ENCODE peak calls at places on chromosomes 12 and 14, in nine cellular contexts. P is GM23338; V is adrenal gland; N is CD4-positive, alpha-beta memory T cell; J is mucosa of descending colon; S is stomach; C is Panc1; D is uterus; H is mesendoderm. Q is an unnamed sample.
A peak's percentile ranks its signal among the peaks of the same experiment; 100 is the strongest.

GRCh38 chr12:127054531-127054930 is 1212.4 kb upstream of the TMEM132C start:
- DNase-seq in P (no peak), V (no peak), N (no peak), J (no peak), S (no peak), C (no peak), D (no peak), H (no peak), Q (no peak)

GRCh38 chr12:12265571-12266388 is 1.1 kb downstream of the LRP6 start:
- DNase-seq in P (no peak), V (no peak), N (no peak), J (no peak), S (no peak), C (no peak), D (no peak), H (peak; percentile 56), Q (no peak)

GRCh38 chr14:58947816-58948440 is 240.5 kb upstream of the DAAM1 start:
- DNase-seq in P (peak; percentile 68), V (no peak), N (no peak), J (no peak), S (no peak), C (no peak), D (no peak), H (peak; percentile 72), Q (no peak)

GRCh38 chr14:76053576-76054369 is 68.2 kb downstream of the IFT43 start:
- DNase-seq in P (no peak), V (no peak), N (no peak), J (no peak), S (no peak), C (no peak), D (no peak), H (no peak), Q (no peak)

GRCh38 chr12:180445-180844 is 33.5 kb downstream of the SLC6A12 start:
- DNase-seq in P (no peak), V (no peak), N (no peak), J (peak; percentile 60), S (peak; percentile 34), C (no peak), D (no peak), H (no peak), Q (no peak)

GRCh38 chr12:104752883-104753282 is 205.2 kb downstream of the SLC41A2 start:
- DNase-seq in P (no peak), V (no peak), N (no peak), J (no peak), S (no peak), C (no peak), D (no peak), H (no peak), Q (no peak)

GRCh38 chr12:622420-622819 is 40.8 kb downstream of the NINJ2 start:
- DNase-seq in P (no peak), V (no peak), N (peak; percentile 53), J (no peak), S (no peak), C (no peak), D (no peak), H (no peak), Q (no peak)

GRCh38 chr12:118238888-118239287 is 103.0 kb downstream of the PEBP1 start:
- DNase-seq in P (no peak), V (no peak), N (no peak), J (no peak), S (no peak), C (no peak), D (no peak), H (no peak), Q (no peak)

GRCh38 chr12:57888407-57889157 is 42.1 kb upstream of the CTDSP2 start:
- DNase-seq in P (peak; percentile 76), V (no peak), N (peak; percentile 55), J (peak; percentile 70), S (peak; percentile 61), C (no peak), D (peak; percentile 67), H (peak; percentile 75), Q (no peak)

GRCh38 chr12:111425655-111426054 is 19.9 kb downstream of the SH2B3 start:
- DNase-seq in P (no peak), V (no peak), N (no peak), J (no peak), S (no peak), C (no peak), D (no peak), H (no peak), Q (no peak)

GRCh38 chr12:124727244-124727673 is 136.4 kb downstream of the SCARB1 start:
- DNase-seq in P (no peak), V (peak; percentile 88), N (no peak), J (peak; percentile 82), S (peak; percentile 43), C (no peak), D (peak; percentile 73), H (no peak), Q (peak; percentile 30)

GRCh38 chr12:32644455-32644854 is 34.6 kb upstream of the DNM1L start:
- DNase-seq in P (no peak), V (no peak), N (no peak), J (no peak), S (no peak), C (no peak), D (no peak), H (no peak), Q (no peak)

GRCh38 chr14:79783061-79783460 is 428.2 kb downstream of the DIO2 start:
- DNase-seq in P (no peak), V (no peak), N (no peak), J (no peak), S (no peak), C (no peak), D (no peak), H (peak; percentile 9), Q (no peak)

GRCh38 chr14:75522224-75522764 is at the start of gene BATF:
- DNase-seq in P (no peak), V (no peak), N (peak; percentile 90), J (peak; percentile 69), S (peak; percentile 58), C (no peak), D (no peak), H (no peak), Q (no peak)

GRCh38 chr14:61435563-61436337 is 114.4 kb downstream of the PRKCH start:
- DNase-seq in P (no peak), V (no peak), N (peak; percentile 16), J (no peak), S (no peak), C (no peak), D (no peak), H (no peak), Q (no peak)
- H3K4me1 ChIP-seq in P (peaks cover 23% of the 10 kb centered on the region), V (no peaks in the 10 kb centered on the region), N (peaks cover 97% of the 10 kb centered on the region), J (no peaks in the 10 kb centered on the region), S (peaks cover 32% of the 10 kb centered on the region), C (no peaks in the 10 kb centered on the region), D (no peaks in the 10 kb centered on the region), H (peaks cover 5% of the 10 kb centered on the region), Q (peaks cover 26% of the 10 kb centered on the region)

DNA sequence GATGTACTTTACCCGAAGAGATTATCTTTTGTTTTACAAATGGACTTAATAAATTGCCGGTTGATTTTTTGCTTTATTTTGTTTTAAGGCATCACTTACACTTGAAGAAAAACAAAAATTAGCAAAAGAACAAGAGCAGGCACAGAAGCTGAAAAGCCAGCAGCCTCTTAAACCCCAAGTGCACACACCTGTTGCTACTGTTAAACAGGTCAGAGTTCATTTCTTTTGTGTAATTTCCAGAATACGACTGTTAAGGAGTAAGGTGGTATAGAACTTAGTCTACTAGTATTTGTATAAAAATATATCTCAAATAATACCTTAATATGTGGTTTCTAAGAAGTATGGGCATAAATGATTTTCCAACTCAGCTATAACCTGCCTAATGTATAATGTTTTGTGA is 19.6 kb upstream of the SLC17A8 start:
- DNase-seq in P (no peak), V (no peak), N (no peak), J (no peak), S (no peak), C (no peak), D (no peak), H (no peak), Q (no peak)
- H3K36me3 ChIP-seq in P (peaks cover 3% of the 10 kb centered on the region), V (no peaks in the 10 kb centered on the region), N (peaks cover 28% of the 10 kb centered on the region), J (no peaks in the 10 kb centered on the region), S (peaks cover 62% of the 10 kb centered on the region), C (peaks cover 33% of the 10 kb centered on the region), D (no peaks in the 10 kb centered on the region), H (no peaks in the 10 kb centered on the region), Q (peaks cover 96% of the 10 kb centered on the region)

GRCh38 chr14:54715244-54715643 is 148.3 kb downstream of the SAMD4A start:
- DNase-seq in P (peak; percentile 29), V (no peak), N (no peak), J (no peak), S (no peak), C (no peak), D (peak; percentile 46), H (peak; percentile 44), Q (no peak)
- H3K4me1 ChIP-seq in P (no peaks in the 10 kb centered on the region), V (no peaks in the 10 kb centered on the region), N (peaks cover 8% of the 10 kb centered on the region), J (no peaks in the 10 kb centered on the region), S (peaks cover 34% of the 10 kb centered on the region), C (no peaks in the 10 kb centered on the region), D (peaks cover 28% of the 10 kb centered on the region), H (no peaks in the 10 kb centered on the region), Q (no peaks in the 10 kb centered on the region)

GRCh38 chr14:31118892-31119291 is 88.7 kb downstream of the HECTD1 start:
- DNase-seq in P (no peak), V (no peak), N (no peak), J (no peak), S (no peak), C (no peak), D (no peak), H (peak; percentile 25), Q (no peak)

GRCh38 chr14:31110872-31111271 is 84.7 kb upstream of the STRN3 start:
- DNase-seq in P (no peak), V (no peak), N (no peak), J (no peak), S (no peak), C (no peak), D (no peak), H (no peak), Q (no peak)

GRCh38 chr14:31109257-31109656 is 83.1 kb upstream of the STRN3 start:
- DNase-seq in P (no peak), V (no peak), N (no peak), J (no peak), S (no peak), C (no peak), D (no peak), H (peak; percentile 10), Q (no peak)

GRCh38 chr14:31113794-31114193 is 87.6 kb upstream of the STRN3 start:
- DNase-seq in P (no peak), V (no peak), N (no peak), J (no peak), S (no peak), C (no peak), D (no peak), H (no peak), Q (no peak)
- H3K36me3 ChIP-seq in P (peaks cover 49% of the 10 kb centered on the region), V (no peaks in the 10 kb centered on the region), N (peaks cover 47% of the 10 kb centered on the region), J (peaks cover 10% of the 10 kb centered on the region), S (peaks cover 100% of the 10 kb centered on the region), C (peaks cover 28% of the 10 kb centered on the region), D (no peaks in the 10 kb centered on the region), H (peaks cover 7% of the 10 kb centered on the region), Q (peaks cover 100% of the 10 kb centered on the region)